ENCODE peak calls at places on chromosomes 4 and X, in seven cellular contexts. O is stromal cell of bone marrow, Y is NCI-H226, C is globus pallidus, I is astrocyte of the cerebellum, Q is brain pericyte, S is GM18507. V is an unnamed sample.

GRCh38 chr4:65669008-65669971 is 999 bp downstream of the EPHA5 start:
- DNase-seq in O (no peak), Y (no peak), C (no peak), I (peak), Q (no peak), S (no peak), V (no peak)

GRCh38 chrX:155065035-155065734 is 5.8 kb downstream of the CMC4 start:
- DNase-seq in O (no peak), Y (peak), C (no peak), I (peak), Q (no peak), S (no peak), V (peak)

GRCh38 chr4:21882050-21882839 is 66.3 kb downstream of the KCNIP4 start:
- DNase-seq in O (no peak), Y (no peak), C (no peak), I (no peak), Q (no peak), S (no peak), V (no peak)

GRCh38 chr4:110635155-110635479 is 12.2 kb upstream of the PITX2 start:
- DNase-seq in O (no peak), Y (no peak), C (no peak), I (no peak), Q (no peak), S (no peak), V (no peak)

GRCh38 chr4:113809313-113809712 is 47.8 kb upstream of the CAMK2D start:
- DNase-seq in O (peak), Y (no peak), C (peak), I (no peak), Q (no peak), S (no peak), V (no peak)

GRCh38 chr4:147580396-147580795 is 36.8 kb upstream of the TMEM184C start:
- DNase-seq in O (no peak), Y (no peak), C (no peak), I (no peak), Q (no peak), S (no peak), V (no peak)

GRCh38 chr4:110197421-110198398 is 705 bp downstream of the ELOVL6 start:
- DNase-seq in O (no peak), Y (no peak), C (peak), I (no peak), Q (no peak), S (no peak), V (no peak)

GRCh38 chrX:12974797-12975669 is at the start of gene TMSB4X:
- DNase-seq in O (peak), Y (peak), C (peak), I (no peak), Q (no peak), S (no peak), V (no peak)

GRCh38 chrX:153554519-153555167 is 37.2 kb downstream of the ATP2B3 start:
- DNase-seq in O (peak), Y (peak), C (peak), I (peak), Q (no peak), S (peak), V (no peak)

GRCh38 chr4:1564535-1565375 is 119.4 kb downstream of the FAM53A start:
- DNase-seq in O (no peak), Y (no peak), C (no peak), I (no peak), Q (no peak), S (no peak), V (no peak)

GRCh38 chr4:165190591-165191212 is 16.7 kb upstream of the KLHL2 start:
- DNase-seq in O (no peak), Y (no peak), C (no peak), I (no peak), Q (no peak), S (no peak), V (no peak)

GRCh38 chr4:53694666-53695065 is 103.4 kb upstream of the LNX1 start:
- DNase-seq in O (no peak), Y (no peak), C (no peak), I (no peak), Q (no peak), S (no peak), V (no peak)

GRCh38 chr4:105184316-105184988 is 37.8 kb downstream of the TET2 start:
- DNase-seq in O (no peak), Y (peak), C (no peak), I (peak), Q (no peak), S (no peak), V (no peak)

GRCh38 chr4:108047199-108047598 is 57.5 kb downstream of the HADH start:
- DNase-seq in O (no peak), Y (no peak), C (no peak), I (no peak), Q (no peak), S (no peak), V (no peak)

GRCh38 chrX:40368611-40369061 is 212.1 kb upstream of the ATP6AP2 start:
- DNase-seq in O (no peak), Y (no peak), C (no peak), I (no peak), Q (no peak), S (no peak), V (no peak)

GRCh38 chr4:152824561-152824960 is 44.8 kb downstream of the ARFIP1 start:
- DNase-seq in O (no peak), Y (no peak), C (no peak), I (no peak), Q (no peak), S (no peak), V (no peak)

GRCh38 chr4:168737441-168738176 is 240.8 kb downstream of the PALLD start:
- DNase-seq in O (no peak), Y (no peak), C (no peak), I (peak), Q (no peak), S (no peak), V (peak)

GRCh38 chrX:39899059-39899458 is 198.7 kb downstream of the BCOR start:
- DNase-seq in O (no peak), Y (no peak), C (no peak), I (no peak), Q (no peak), S (no peak), V (no peak)

GRCh38 chr4:145840801-145841200 is 97.8 kb downstream of the ZNF827 start:
- DNase-seq in O (no peak), Y (no peak), C (no peak), I (no peak), Q (no peak), S (no peak), V (no peak)

GRCh38 chr4:85127653-85128052 is 161.2 kb upstream of the WDFY3 start:
- DNase-seq in O (no peak), Y (no peak), C (peak), I (no peak), Q (no peak), S (peak), V (no peak)

GRCh38 chrX:119762718-119763117 is 4.3 kb downstream of the SOWAHD start:
- DNase-seq in O (no peak), Y (peak), C (no peak), I (no peak), Q (no peak), S (no peak), V (no peak)

GRCh38 chr4:127685292-127685691 is 44.9 kb upstream of the SLC25A31 start:
- DNase-seq in O (no peak), Y (peak), C (no peak), I (no peak), Q (no peak), S (no peak), V (no peak)

GRCh38 chrX:53704854-53705253 is 18.3 kb upstream of the HUWE1 start:
- DNase-seq in O (no peak), Y (no peak), C (no peak), I (no peak), Q (no peak), S (no peak), V (no peak)

GRCh38 chr4:6231663-6232165 is 31.4 kb upstream of the JAKMIP1 start:
- DNase-seq in O (no peak), Y (no peak), C (no peak), I (no peak), Q (no peak), S (no peak), V (no peak)

GRCh38 chrX:15815779-15816452 is 25.6 kb downstream of the ZRSR2 start:
- DNase-seq in O (no peak), Y (no peak), C (peak), I (no peak), Q (no peak), S (peak), V (no peak)

GRCh38 chr4:153217440-153217839 is 13.2 kb downstream of the TRIM2 start:
- DNase-seq in O (no peak), Y (no peak), C (no peak), I (no peak), Q (no peak), S (no peak), V (no peak)

GRCh38 chr4:16226816-16227461 is 668 bp upstream of the TAPT1 start:
- DNase-seq in O (no peak), Y (no peak), C (peak), I (no peak), Q (peak), S (no peak), V (no peak)

GRCh38 chr4:150056569-150056968 is 21.7 kb upstream of the DCLK2 start:
- DNase-seq in O (no peak), Y (peak), C (no peak), I (no peak), Q (no peak), S (no peak), V (peak)

GRCh38 chr4:7291372-7292135 is 99.2 kb downstream of the SORCS2 start:
- DNase-seq in O (no peak), Y (no peak), C (peak), I (no peak), Q (no peak), S (no peak), V (no peak)

GRCh38 chrX:124117325-124117724 is 155.8 kb downstream of the STAG2 start:
- DNase-seq in O (no peak), Y (no peak), C (no peak), I (no peak), Q (no peak), S (no peak), V (no peak)

GRCh38 chrX:112874140-112874539 is 33.5 kb upstream of the AMOT start:
- DNase-seq in O (no peak), Y (no peak), C (no peak), I (no peak), Q (no peak), S (no peak), V (no peak)

GRCh38 chr4:175166020-175166419 is 247.9 kb downstream of the ADAM29 start:
- DNase-seq in O (no peak), Y (no peak), C (no peak), I (no peak), Q (no peak), S (no peak), V (no peak)

GRCh38 chrX:106976416-106976815 is 23.6 kb downstream of the MORC4 start:
- DNase-seq in O (no peak), Y (peak), C (no peak), I (no peak), Q (no peak), S (no peak), V (no peak)

GRCh38 chr4:185529413-185529812 is 5.9 kb downstream of the PDLIM3 start:
- DNase-seq in O (no peak), Y (no peak), C (no peak), I (no peak), Q (no peak), S (no peak), V (no peak)